ENCODE peak calls at places on chromosomes 11 and 22, in six cellular contexts. One of them, this sample, is unnamed.

GRCh38 chr11:109798521-109798920 is 294.7 kb upstream of the ZC3H12C start:
- DNase-seq in activated T-cell treated with anti-CD3 and anti-CD28 coated beads for 1 hour: no peak
- DNase-seq in activated CD4-positive, CD25-positive, alpha-beta regulatory T cell treated with anti-CD3 and anti-CD28 coated beads, Interleukin-2, amount 50 U/mL, for 16 hours: no peak
- DNase-seq in effector memory CD4-positive, alpha-beta T cell: no peak
- DNase-seq in small intestine: no peak
- DNase-seq in mesothelial cell of epicardium: no peak
- DNase-seq in this sample: no peak

GRCh38 chr11:66281001-66281400 is 3.0 kb downstream of the CNIH2 start:
- DNase-seq in activated T-cell treated with anti-CD3 and anti-CD28 coated beads for 1 hour: no peak
- DNase-seq in activated CD4-positive, CD25-positive, alpha-beta regulatory T cell treated with anti-CD3 and anti-CD28 coated beads, Interleukin-2, amount 50 U/mL, for 16 hours: no peak
- DNase-seq in effector memory CD4-positive, alpha-beta T cell: no peak
- DNase-seq in small intestine: no peak
- DNase-seq in mesothelial cell of epicardium: no peak
- DNase-seq in this sample: no peak

GRCh38 chr11:134652586-134653255 is 240.7 kb upstream of the B3GAT1 start:
- DNase-seq in activated T-cell treated with anti-CD3 and anti-CD28 coated beads for 1 hour: no peak
- DNase-seq in activated CD4-positive, CD25-positive, alpha-beta regulatory T cell treated with anti-CD3 and anti-CD28 coated beads, Interleukin-2, amount 50 U/mL, for 16 hours: no peak
- DNase-seq in effector memory CD4-positive, alpha-beta T cell: no peak
- DNase-seq in small intestine: no peak
- DNase-seq in mesothelial cell of epicardium: no peak
- DNase-seq in this sample: no peak

GRCh38 chr11:67269401-67270255 is 3.4 kb downstream of the GRK2 start:
- DNase-seq in activated T-cell treated with anti-CD3 and anti-CD28 coated beads for 1 hour: no peak
- DNase-seq in activated CD4-positive, CD25-positive, alpha-beta regulatory T cell treated with anti-CD3 and anti-CD28 coated beads, Interleukin-2, amount 50 U/mL, for 16 hours: no peak
- DNase-seq in effector memory CD4-positive, alpha-beta T cell: no peak
- DNase-seq in small intestine: peak
- DNase-seq in mesothelial cell of epicardium: no peak
- DNase-seq in this sample: no peak

GRCh38 chr11:68715685-68716084 is 31.3 kb downstream of the GAL start:
- DNase-seq in activated T-cell treated with anti-CD3 and anti-CD28 coated beads for 1 hour: no peak
- DNase-seq in activated CD4-positive, CD25-positive, alpha-beta regulatory T cell treated with anti-CD3 and anti-CD28 coated beads, Interleukin-2, amount 50 U/mL, for 16 hours: no peak
- DNase-seq in effector memory CD4-positive, alpha-beta T cell: no peak
- DNase-seq in small intestine: no peak
- DNase-seq in mesothelial cell of epicardium: no peak
- DNase-seq in this sample: no peak

GRCh38 chr22:46336119-46337078 is 885 bp downstream of the TRMU start:
- DNase-seq in activated T-cell treated with anti-CD3 and anti-CD28 coated beads for 1 hour: no peak
- DNase-seq in activated CD4-positive, CD25-positive, alpha-beta regulatory T cell treated with anti-CD3 and anti-CD28 coated beads, Interleukin-2, amount 50 U/mL, for 16 hours: no peak
- DNase-seq in effector memory CD4-positive, alpha-beta T cell: no peak
- DNase-seq in small intestine: peak
- DNase-seq in mesothelial cell of epicardium: no peak
- DNase-seq in this sample: no peak

GRCh38 chr11:26078217-26078821 is 253.6 kb upstream of the ANO3 start:
- DNase-seq in activated T-cell treated with anti-CD3 and anti-CD28 coated beads for 1 hour: no peak
- DNase-seq in activated CD4-positive, CD25-positive, alpha-beta regulatory T cell treated with anti-CD3 and anti-CD28 coated beads, Interleukin-2, amount 50 U/mL, for 16 hours: no peak
- DNase-seq in effector memory CD4-positive, alpha-beta T cell: no peak
- DNase-seq in small intestine: no peak
- DNase-seq in mesothelial cell of epicardium: no peak
- DNase-seq in this sample: no peak

GRCh38 chr22:50244420-50245213 is at the start of gene TUBGCP6:
- DNase-seq in activated T-cell treated with anti-CD3 and anti-CD28 coated beads for 1 hour: peak
- DNase-seq in activated CD4-positive, CD25-positive, alpha-beta regulatory T cell treated with anti-CD3 and anti-CD28 coated beads, Interleukin-2, amount 50 U/mL, for 16 hours: peak
- DNase-seq in effector memory CD4-positive, alpha-beta T cell: peak
- DNase-seq in small intestine: peak
- DNase-seq in mesothelial cell of epicardium: peak
- DNase-seq in this sample: peak

GRCh38 chr22:22944268-22944985 is 56.8 kb downstream of the IGLL5 start:
- DNase-seq in activated T-cell treated with anti-CD3 and anti-CD28 coated beads for 1 hour: no peak
- DNase-seq in activated CD4-positive, CD25-positive, alpha-beta regulatory T cell treated with anti-CD3 and anti-CD28 coated beads, Interleukin-2, amount 50 U/mL, for 16 hours: no peak
- DNase-seq in effector memory CD4-positive, alpha-beta T cell: no peak
- DNase-seq in small intestine: no peak
- DNase-seq in mesothelial cell of epicardium: peak
- DNase-seq in this sample: no peak

GRCh38 chr11:34284836-34285235 is 73.0 kb downstream of the ABTB2 start:
- DNase-seq in activated T-cell treated with anti-CD3 and anti-CD28 coated beads for 1 hour: no peak
- DNase-seq in activated CD4-positive, CD25-positive, alpha-beta regulatory T cell treated with anti-CD3 and anti-CD28 coated beads, Interleukin-2, amount 50 U/mL, for 16 hours: no peak
- DNase-seq in effector memory CD4-positive, alpha-beta T cell: no peak
- DNase-seq in small intestine: no peak
- DNase-seq in mesothelial cell of epicardium: no peak
- DNase-seq in this sample: no peak

GRCh38 chr11:116072776-116073175 is 568.6 kb upstream of the CADM1 start:
- DNase-seq in activated T-cell treated with anti-CD3 and anti-CD28 coated beads for 1 hour: no peak
- DNase-seq in activated CD4-positive, CD25-positive, alpha-beta regulatory T cell treated with anti-CD3 and anti-CD28 coated beads, Interleukin-2, amount 50 U/mL, for 16 hours: no peak
- DNase-seq in effector memory CD4-positive, alpha-beta T cell: no peak
- DNase-seq in small intestine: no peak
- DNase-seq in mesothelial cell of epicardium: no peak
- DNase-seq in this sample: no peak

GRCh38 chr11:119910056-119910455 is 181.1 kb upstream of the NECTIN1 start:
- DNase-seq in activated T-cell treated with anti-CD3 and anti-CD28 coated beads for 1 hour: no peak
- DNase-seq in activated CD4-positive, CD25-positive, alpha-beta regulatory T cell treated with anti-CD3 and anti-CD28 coated beads, Interleukin-2, amount 50 U/mL, for 16 hours: no peak
- DNase-seq in effector memory CD4-positive, alpha-beta T cell: no peak
- DNase-seq in small intestine: peak
- DNase-seq in mesothelial cell of epicardium: no peak
- DNase-seq in this sample: no peak

This sample was measured in CD8-positive, alpha-beta T cell.